ENCODE peak calls at places on chromosomes 12 and 14, in nine cellular contexts. X is kidney epithelial cell, D is H7, O is mesenchymal stem cell, Z is cardiac muscle cell, K is WERI-Rb-1, Q is aorta, W is HCT116, U is ovary. Y is an unnamed sample. For H3K27me3, the result is how much of the 10 kb centered on the place peaks cover.

GRCh38 chr14:65131176-65131765 is 29.0 kb upstream of the MAX start:
- DNase-seq in X (peak), D (no peak), O (peak), Z (no peak), K (no peak), Q (no peak), W (peak), U (no peak), Y (no peak)

GRCh38 chr12:55729592-55730446 is 1.0 kb upstream of the CD63 start:
- DNase-seq in X (no peak), D (peak), O (peak), Z (peak), K (peak), Q (peak), W (peak), U (peak), Y (no peak)

GRCh38 chr14:24889843-24890242 is 160.1 kb downstream of the STXBP6 start:
- DNase-seq in X (no peak), D (no peak), O (no peak), Z (no peak), K (no peak), Q (no peak), W (no peak), U (no peak), Y (no peak)

GRCh38 chr12:68633614-68634558 is 23.2 kb downstream of the RAP1B start:
- DNase-seq in X (no peak), D (no peak), O (no peak), Z (no peak), K (no peak), Q (no peak), W (no peak), U (no peak), Y (no peak)

GRCh38 chr14:33404964-33405574 is 466.4 kb downstream of the NPAS3 start:
- DNase-seq in X (no peak), D (no peak), O (no peak), Z (no peak), K (no peak), Q (no peak), W (no peak), U (no peak), Y (no peak)

GRCh38 chr14:90419200-90419599 is 22.4 kb downstream of the CALM1 start:
- DNase-seq in X (peak), D (no peak), O (peak), Z (no peak), K (no peak), Q (peak), W (peak), U (peak), Y (no peak)

GRCh38 chr12:117100851-117101673 is 1.8 kb upstream of the TESC start:
- DNase-seq in X (no peak), D (peak), O (no peak), Z (no peak), K (no peak), Q (no peak), W (no peak), U (no peak), Y (no peak)

GRCh38 chr14:69105326-69105725 is 47.6 kb downstream of the DCAF5 start:
- DNase-seq in X (no peak), D (no peak), O (peak), Z (no peak), K (no peak), Q (no peak), W (peak), U (no peak), Y (no peak)

GRCh38 chr12:88814789-88815188 is 234.5 kb upstream of the KITLG start:
- DNase-seq in X (no peak), D (no peak), O (no peak), Z (no peak), K (no peak), Q (no peak), W (no peak), U (no peak), Y (no peak)

GRCh38 chr12:53044052-53044581 is 5.7 kb upstream of the TNS2 start:
- DNase-seq in X (no peak), D (peak), O (no peak), Z (no peak), K (no peak), Q (no peak), W (no peak), U (peak), Y (no peak)

GRCh38 chr12:112837629-112838191 is 46.2 kb downstream of the RPH3A start:
- DNase-seq in X (no peak), D (no peak), O (peak), Z (no peak), K (no peak), Q (no peak), W (no peak), U (no peak), Y (no peak)

GRCh38 chr12:116656371-116656770 is 81.5 kb downstream of the SPRING1 start:
- DNase-seq in X (no peak), D (no peak), O (no peak), Z (no peak), K (no peak), Q (no peak), W (no peak), U (no peak), Y (no peak)

DNA sequence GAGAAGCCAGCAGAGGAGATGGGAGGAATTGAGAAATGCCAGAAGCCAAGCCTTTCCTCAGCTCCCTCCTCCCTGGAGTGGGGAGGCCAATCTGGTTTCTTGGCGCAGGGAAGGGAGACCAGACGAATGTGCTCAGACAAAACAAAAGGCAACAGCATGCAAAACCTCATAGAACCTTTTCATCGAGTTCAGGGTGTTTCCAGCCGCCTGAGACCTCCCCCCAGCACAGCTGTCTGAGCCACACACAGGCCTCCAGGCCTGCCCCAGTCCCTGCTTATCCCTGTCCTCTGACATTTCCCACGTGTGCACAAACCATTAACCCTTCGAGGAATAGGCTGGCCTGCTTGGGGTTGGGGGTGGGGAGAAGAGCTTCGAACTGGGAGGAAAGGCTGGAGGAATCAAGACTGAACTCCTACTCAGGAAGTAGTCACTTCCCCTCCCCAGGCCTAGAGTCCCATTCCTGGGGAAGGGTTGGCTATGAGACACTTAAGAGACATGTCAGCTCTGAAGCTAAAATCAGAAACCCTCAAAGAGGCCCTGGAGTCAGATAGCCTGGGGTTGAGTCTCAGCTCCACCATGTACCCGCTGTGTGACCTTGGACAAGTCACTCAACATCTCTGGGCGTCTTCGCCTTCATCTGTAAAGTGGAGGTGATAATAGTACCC is 10.7 kb downstream of the TBX3 start:
- DNase-seq in X (no peak), D (peak), O (peak), Z (peak), K (no peak), Q (no peak), W (no peak), U (peak), Y (no peak)
- H3K27me3 ChIP-seq in X (under half), D (half or more), O (under half), Z (under half), K (under half), Q (under half), W (under half), U (under half), Y (under half)

GRCh38 chr14:74954947-74955228 is 509 bp downstream of the PGF start:
- DNase-seq in X (no peak), D (no peak), O (no peak), Z (no peak), K (no peak), Q (no peak), W (no peak), U (no peak), Y (no peak)
- H3K4me3 ChIP-seq in X (peak), D (peak), O (peak), Z (peak), K (peak), Q (peak), W (peak), U (peak), Y (peak)

GRCh38 chr12:127911289-127911688 is 355.7 kb upstream of the TMEM132C start:
- DNase-seq in X (no peak), D (no peak), O (no peak), Z (no peak), K (no peak), Q (no peak), W (no peak), U (no peak), Y (no peak)
- H3K27me3 ChIP-seq in X (under half), D (under half), O (under half), Z (under half), K (under half), Q (under half), W (under half), U (under half), Y (under half)

GRCh38 chr12:110269622-110270124 is 11.4 kb upstream of the ATP2A2 start:
- DNase-seq in X (no peak), D (no peak), O (peak), Z (no peak), K (no peak), Q (no peak), W (no peak), U (no peak), Y (no peak)

GRCh38 chr12:110266381-110266909 is 14.6 kb upstream of the ATP2A2 start:
- DNase-seq in X (no peak), D (no peak), O (no peak), Z (no peak), K (no peak), Q (no peak), W (no peak), U (no peak), Y (no peak)

GRCh38 chr12:110271015-110271414 is 10.0 kb upstream of the ATP2A2 start:
- DNase-seq in X (no peak), D (no peak), O (no peak), Z (no peak), K (no peak), Q (no peak), W (no peak), U (no peak), Y (no peak)

GRCh38 chr12:110270125-110270962 is 10.7 kb upstream of the ATP2A2 start:
- DNase-seq in X (no peak), D (no peak), O (peak), Z (peak), K (peak), Q (no peak), W (no peak), U (no peak), Y (no peak)

GRCh38 chr12:110266980-110267620 is 13.9 kb upstream of the ATP2A2 start:
- DNase-seq in X (no peak), D (no peak), O (peak), Z (peak), K (peak), Q (peak), W (no peak), U (peak), Y (no peak)
- H3K4me3 ChIP-seq in X (no peak), D (no peak), O (peak), Z (no peak), K (no peak), Q (no peak), W (no peak), U (no peak), Y (no peak)

GRCh38 chr14:104132981-104133380 is 5.4 kb upstream of the KIF26A start:
- DNase-seq in X (no peak), D (peak), O (no peak), Z (peak), K (peak), Q (peak), W (no peak), U (no peak), Y (no peak)
- H3K27me3 ChIP-seq in X (under half), D (under half), O (under half), Z (under half), K (under half), Q (under half), W (under half), U (under half), Y (under half)

GRCh38 chr12:123232472-123232806 is 502 bp downstream of the MPHOSPH9 start:
- DNase-seq in X (no peak), D (no peak), O (no peak), Z (no peak), K (no peak), Q (no peak), W (peak), U (no peak), Y (no peak)

GRCh38 chr12:123232807-123233504 is at the start of the genes MPHOSPH9 and MTRFR:
- DNase-seq in X (peak), D (peak), O (peak), Z (peak), K (peak), Q (peak), W (peak), U (peak), Y (peak)

GRCh38 chr12:123233505-123234299 is 466 bp downstream of the MTRFR start:
- DNase-seq in X (no peak), D (no peak), O (no peak), Z (no peak), K (no peak), Q (no peak), W (no peak), U (peak), Y (no peak)

GRCh38 chr12:123227581-123228258 is 5.2 kb downstream of the MPHOSPH9 start:
- DNase-seq in X (no peak), D (no peak), O (no peak), Z (no peak), K (no peak), Q (no peak), W (no peak), U (no peak), Y (no peak)

DNA sequence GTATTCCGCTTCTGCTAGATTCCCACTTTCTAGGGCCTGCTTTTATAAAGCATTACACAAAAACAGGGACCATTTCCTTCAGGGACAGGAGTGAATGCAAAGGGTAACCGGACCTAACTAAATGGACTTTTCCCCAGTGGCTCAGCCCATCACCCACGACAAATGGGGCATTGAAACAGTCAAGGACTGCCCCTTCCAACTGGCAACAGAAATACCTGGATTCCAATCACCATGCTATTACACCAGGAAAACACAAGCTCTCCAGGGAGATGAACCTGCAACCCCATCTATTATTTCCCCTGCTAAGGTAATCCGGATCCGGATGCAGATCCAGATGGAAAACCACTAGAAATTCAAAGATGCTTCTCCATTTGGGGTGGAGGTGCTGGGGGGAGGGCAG is 1.0 kb downstream of the MPHOSPH9 start:
- DNase-seq in X (no peak), D (peak), O (no peak), Z (no peak), K (no peak), Q (no peak), W (no peak), U (no peak), Y (no peak)
- H3K4me3 ChIP-seq in X (peak), D (peak), O (peak), Z (peak), K (peak), Q (peak), W (peak), U (peak), Y (peak)